ENCODE peak calls at places on chromosomes 4 and X, in ten cellular contexts. S is neural progenitor cell; U is SHP77; P is CD4-positive, alpha-beta memory T cell; L is activated T-helper 2 cell treated with anti-CD3 and anti-CD28 coated beads, Interferon-gamma antibody, Interleukin-2, Interleukin-4, amounts not matched to agents 10 μg/mL and 5 μg/mL and 100 μg/mL, durations not matched to agents 14 hours and 24 hours and 36 hours; G is NCI-H748 treated with DMSO at 0.1 percent for 48 hours; V is tibial artery; M is activated T-helper 1 cell treated with Interleukin-2 at 50 U/mL for 16 hours; I is fibroblast of mammary gland; T is NCI-H1092. Y is an unnamed sample.

GRCh38 chr4:5758741-5759140 is 47.7 kb downstream of the EVC start:
- DNase-seq in S (no peak), U (no peak), P (no peak), L (no peak), G (no peak), V (no peak), M (no peak), I (peak; percentile 99), T (no peak), Y (no peak)

GRCh38 chr4:16864199-16864598 is 34.2 kb downstream of the LDB2 start:
- DNase-seq in S (no peak), U (no peak), P (no peak), L (no peak), G (no peak), V (no peak), M (no peak), I (no peak), T (no peak), Y (no peak)

GRCh38 chr4:13539721-13540445 is 4.4 kb downstream of the NKX3-2 start:
- DNase-seq in S (no peak), U (no peak), P (no peak), L (no peak), G (no peak), V (no peak), M (no peak), I (no peak), T (no peak), Y (no peak)

GRCh38 chrX:29419774-29420553 is 795.4 kb upstream of the MAGEB2 start:
- DNase-seq in S (no peak), U (no peak), P (no peak), L (no peak), G (no peak), V (no peak), M (no peak), I (no peak), T (no peak), Y (no peak)

GRCh38 chr4:114599231-114600065 is 841 bp downstream of the UGT8 start:
- DNase-seq in S (peak; percentile 54), U (no peak), P (no peak), L (no peak), G (no peak), V (no peak), M (no peak), I (no peak), T (no peak), Y (no peak)

GRCh38 chr4:15636818-15637217 is 18.3 kb downstream of the FBXL5 start:
- DNase-seq in S (no peak), U (no peak), P (no peak), L (no peak), G (no peak), V (no peak), M (no peak), I (no peak), T (no peak), Y (no peak)

GRCh38 chr4:156778093-156778492 is 193.5 kb downstream of the PDGFC start:
- DNase-seq in S (no peak), U (no peak), P (no peak), L (no peak), G (no peak), V (no peak), M (no peak), I (peak; percentile 81), T (no peak), Y (no peak)

GRCh38 chr4:30840571-30840970 is 120.4 kb downstream of the PCDH7 start:
- DNase-seq in S (no peak), U (no peak), P (no peak), L (no peak), G (no peak), V (no peak), M (no peak), I (peak; percentile 20), T (no peak), Y (no peak)

GRCh38 chr4:88897180-88897579 is 159.8 kb downstream of the FAM13A start:
- DNase-seq in S (no peak), U (no peak), P (no peak), L (no peak), G (no peak), V (no peak), M (no peak), I (peak; percentile 41), T (no peak), Y (no peak)

GRCh38 chr4:173525118-173526033 is 4.7 kb downstream of the HAND2 start:
- DNase-seq in S (peak; percentile 64), U (no peak), P (no peak), L (no peak), G (no peak), V (no peak), M (no peak), I (peak; percentile 70), T (no peak), Y (no peak)

GRCh38 chrX:23900220-23900797 is 7.4 kb downstream of the APOO start:
- DNase-seq in S (no peak), U (no peak), P (no peak), L (no peak), G (no peak), V (peak; percentile 25), M (no peak), I (peak; percentile 58), T (no peak), Y (no peak)

GRCh38 chrX:147827070-147827469 is 84.6 kb upstream of the FMR1 start:
- DNase-seq in S (no peak), U (no peak), P (no peak), L (no peak), G (no peak), V (no peak), M (no peak), I (no peak), T (no peak), Y (no peak)

GRCh38 chrX:79367907-79368306 is 773 bp upstream of the ITM2A start:
- DNase-seq in S (no peak), U (no peak), P (no peak), L (no peak), G (no peak), V (no peak), M (no peak), I (no peak), T (no peak), Y (no peak)

GRCh38 chr4:144903953-144904711 is 193.9 kb downstream of the ANAPC10 start:
- DNase-seq in S (no peak), U (no peak), P (no peak), L (no peak), G (no peak), V (no peak), M (no peak), I (no peak), T (no peak), Y (no peak)

GRCh38 chrX:115535421-115535820 is 25.6 kb upstream of the PLS3 start:
- DNase-seq in S (no peak), U (no peak), P (no peak), L (no peak), G (no peak), V (no peak), M (no peak), I (no peak), T (no peak), Y (no peak)

GRCh38 chrX:106039920-106040319 is 1.4 kb upstream of the SERPINA7 start:
- DNase-seq in S (peak; percentile 39), U (no peak), P (no peak), L (no peak), G (no peak), V (no peak), M (no peak), I (peak; percentile 1), T (no peak), Y (no peak)

GRCh38 chrX:69555396-69556023 is 51.4 kb downstream of the NALF2 start:
- DNase-seq in S (no peak), U (no peak), P (no peak), L (no peak), G (no peak), V (no peak), M (no peak), I (no peak), T (no peak), Y (no peak)

GRCh38 chr4:105451346-105451745 is 22.5 kb downstream of the PPA2 start:
- DNase-seq in S (no peak), U (peak; percentile 63), P (no peak), L (no peak), G (peak; percentile 60), V (no peak), M (no peak), I (no peak), T (peak; percentile 77), Y (no peak)

GRCh38 chrX:134146493-134146892 is 90.5 kb upstream of the CCDC160 start:
- DNase-seq in S (no peak), U (no peak), P (no peak), L (no peak), G (no peak), V (no peak), M (no peak), I (no peak), T (no peak), Y (no peak)

GRCh38 chr4:181569553-181569952 is 673.6 kb upstream of the TENM3 start:
- DNase-seq in S (peak; percentile 39), U (no peak), P (no peak), L (no peak), G (peak; percentile 36), V (no peak), M (no peak), I (peak; percentile 73), T (peak; percentile 17), Y (no peak)

GRCh38 chr4:151730003-151730559 is 30.7 kb downstream of the GATB start:
- DNase-seq in S (no peak), U (no peak), P (no peak), L (no peak), G (no peak), V (no peak), M (no peak), I (peak; percentile 77), T (no peak), Y (no peak)

Y was measured in activated gamma-delta T cell.